ENCODE peak calls at places on chromosomes 4 and X, in seven cellular contexts. O is heart right ventricle, P is IMR-90, Z is uterus, B is brain microvascular endothelial cell, S is upper lobe of left lung, U is heart left ventricle. K is an unnamed sample.

GRCh38 chr4:110916505-110916904 is 293.6 kb upstream of the PITX2 start:
- DNase-seq in Z (no peak), O (no peak), U (no peak), P (no peak), B (no peak), S (no peak), K (no peak)

GRCh38 chr4:27595956-27596355 is 735.3 kb downstream of the STIM2 start:
- DNase-seq in S (peak), U (no peak), P (no peak), B (no peak), O (no peak), Z (no peak), K (no peak)

GRCh38 chrX:120671963-120672362 is 42.1 kb upstream of the C1GALT1C1 start:
- DNase-seq in S (no peak), Z (no peak), P (no peak), B (peak), O (no peak), U (no peak), K (no peak)

GRCh38 chr4:25161599-25161960 is 1.3 kb upstream of the SEPSECS start:
- DNase-seq in O (no peak), S (no peak), Z (no peak), U (no peak), B (no peak), P (no peak), K (no peak)

GRCh38 chrX:72126539-72127140 is 5.1 kb downstream of the RTL5 start:
- DNase-seq in S (no peak), B (peak), O (peak), P (peak), Z (peak), U (peak), K (peak)

GRCh38 chr4:66571145-66571544 is 900.9 kb upstream of the EPHA5 start:
- DNase-seq in U (no peak), O (no peak), P (no peak), B (no peak), S (no peak), Z (no peak), K (no peak)

GRCh38 chr4:164134388-164134787 is 619.5 kb upstream of the SMIM31 start:
- DNase-seq in B (no peak), O (no peak), P (no peak), U (no peak), S (no peak), Z (no peak), K (no peak)

GRCh38 chr4:53956454-53956853 is 108.0 kb downstream of the CHIC2 start:
- DNase-seq in P (no peak), Z (no peak), O (no peak), U (no peak), S (no peak), B (no peak), K (no peak)

GRCh38 chrX:118545510-118545909 is 49.9 kb downstream of the DOCK11 start:
- DNase-seq in O (no peak), B (peak), P (peak), U (no peak), Z (no peak), S (no peak), K (no peak)

GRCh38 chr4:114263233-114263632 is 283.8 kb upstream of the ARSJ start:
- DNase-seq in U (no peak), O (no peak), Z (no peak), S (no peak), B (peak), P (peak), K (no peak)

GRCh38 chr4:166091914-166092510 is 219.0 kb downstream of the TLL1 start:
- DNase-seq in Z (no peak), P (peak), S (no peak), U (no peak), B (peak), O (no peak), K (no peak)

GRCh38 chr4:165461176-165461835 is 82.5 kb downstream of the CPE start:
- DNase-seq in O (no peak), S (no peak), B (peak), U (no peak), P (peak), Z (peak), K (no peak)

GRCh38 chrX:69538321-69538876 is 34.3 kb downstream of the NALF2 start:
- DNase-seq in U (peak), Z (peak), O (peak), B (peak), P (peak), S (peak), K (peak)

GRCh38 chr4:183503497-183504063 is 1.3 kb upstream of the ING2 start:
- DNase-seq in O (no peak), B (no peak), Z (no peak), S (no peak), P (no peak), U (no peak), K (no peak)

GRCh38 chrX:20265726-20266681 is 705 bp downstream of the RPS6KA3 start:
- DNase-seq in O (peak), S (peak), B (no peak), U (peak), Z (peak), P (peak), K (no peak)

GRCh38 chrX:64439551-64439950 is 44.3 kb upstream of the MTMR8 start:
- DNase-seq in O (no peak), Z (no peak), S (no peak), U (no peak), B (no peak), P (no peak), K (no peak)

GRCh38 chrX:111005151-111005550 is 90.8 kb upstream of the PAK3 start:
- DNase-seq in S (no peak), B (no peak), O (no peak), Z (no peak), P (no peak), U (no peak), K (no peak)

GRCh38 chr4:158710814-158711213 is 12.4 kb downstream of the PPID start:
- DNase-seq in P (peak), O (no peak), S (no peak), Z (no peak), B (no peak), U (no peak), K (no peak)

GRCh38 chrX:45801554-45801953 is 600.9 kb upstream of the DIPK2B start:
- DNase-seq in B (peak), U (no peak), P (peak), Z (no peak), S (no peak), O (no peak), K (no peak)

GRCh38 chr4:40621592-40622512 is 7.8 kb downstream of the RBM47 start:
- DNase-seq in B (peak), S (no peak), P (peak), O (peak), U (no peak), Z (peak), K (no peak)

GRCh38 chr4:185638093-185638492 is 102.8 kb upstream of the PDLIM3 start:
- DNase-seq in U (no peak), O (no peak), B (no peak), S (no peak), Z (no peak), P (no peak), K (no peak)

GRCh38 chrX:71301195-71301924 is at the start of gene ITGB1BP2:
- DNase-seq in U (no peak), O (no peak), B (no peak), Z (peak), P (peak), S (no peak), K (no peak)

GRCh38 chr4:161376275-161376674 is 787.5 kb downstream of the FSTL5 start:
- DNase-seq in S (no peak), U (no peak), B (no peak), O (no peak), Z (no peak), P (no peak), K (no peak)

GRCh38 chr4:100062921-100063320 is 112.8 kb upstream of the H2AZ1 start:
- DNase-seq in U (no peak), P (peak), O (no peak), B (peak), Z (no peak), S (no peak), K (no peak)

GRCh38 chr4:78659264-78659663 is 107.7 kb downstream of the ANXA3 start:
- DNase-seq in P (no peak), Z (no peak), B (no peak), O (no peak), S (no peak), U (no peak), K (no peak)

DNA sequence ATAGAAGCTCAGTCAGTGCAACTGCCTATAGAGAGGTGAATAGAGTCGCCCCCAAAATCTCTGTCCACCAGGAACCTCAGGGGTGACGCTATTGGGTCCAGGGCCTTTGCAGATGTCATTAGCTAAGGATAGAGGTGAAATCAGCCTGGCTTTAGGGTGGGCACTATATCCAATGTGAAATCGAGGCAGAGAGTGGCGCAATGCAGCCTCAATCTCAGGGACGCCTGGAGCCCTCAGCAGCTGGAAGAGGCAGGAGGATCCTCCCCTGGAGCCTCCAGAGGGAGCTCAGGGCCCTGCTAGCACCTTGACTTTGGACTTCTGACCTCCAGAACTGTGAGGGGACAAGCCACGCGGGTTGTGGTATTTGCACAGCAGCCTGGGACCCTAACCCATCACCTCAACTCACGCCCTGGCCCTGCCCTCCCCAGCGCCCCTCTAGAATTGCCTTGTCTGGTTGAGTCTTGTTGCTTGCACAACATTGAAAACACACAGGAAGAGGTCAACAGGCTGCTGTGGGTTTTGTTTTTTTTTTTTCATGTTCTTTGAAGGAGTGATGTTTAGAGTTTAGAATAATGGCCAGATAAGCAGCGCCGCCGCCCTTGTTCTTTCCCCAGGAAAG is 89.4 kb upstream of the PSAPL1 start:
- DNase-seq in U (no peak), S (no peak), O (no peak), Z (no peak), B (no peak), P (no peak), K (no peak)
- H3K27ac ChIP-seq in U (no peak), S (no peak), O (no peak), Z (no peak), B (no peak), P (no peak), K (no peak)

GRCh38 chr4:121304843-121305348 is 75.9 kb downstream of the QRFPR start:
- DNase-seq in S (no peak), P (no peak), Z (no peak), O (no peak), B (no peak), U (no peak), K (no peak)

GRCh38 chr4:121308828-121309227 is 72.0 kb downstream of the QRFPR start:
- DNase-seq in Z (no peak), O (no peak), P (no peak), B (no peak), U (no peak), S (no peak), K (no peak)

GRCh38 chr4:121308328-121308663 is 72.5 kb downstream of the QRFPR start:
- DNase-seq in P (no peak), B (no peak), Z (no peak), U (no peak), S (no peak), O (no peak), K (no peak)

GRCh38 chr4:121306932-121307331 is 73.9 kb downstream of the QRFPR start:
- DNase-seq in O (no peak), U (no peak), Z (no peak), S (no peak), P (no peak), B (no peak), K (no peak)

DNA sequence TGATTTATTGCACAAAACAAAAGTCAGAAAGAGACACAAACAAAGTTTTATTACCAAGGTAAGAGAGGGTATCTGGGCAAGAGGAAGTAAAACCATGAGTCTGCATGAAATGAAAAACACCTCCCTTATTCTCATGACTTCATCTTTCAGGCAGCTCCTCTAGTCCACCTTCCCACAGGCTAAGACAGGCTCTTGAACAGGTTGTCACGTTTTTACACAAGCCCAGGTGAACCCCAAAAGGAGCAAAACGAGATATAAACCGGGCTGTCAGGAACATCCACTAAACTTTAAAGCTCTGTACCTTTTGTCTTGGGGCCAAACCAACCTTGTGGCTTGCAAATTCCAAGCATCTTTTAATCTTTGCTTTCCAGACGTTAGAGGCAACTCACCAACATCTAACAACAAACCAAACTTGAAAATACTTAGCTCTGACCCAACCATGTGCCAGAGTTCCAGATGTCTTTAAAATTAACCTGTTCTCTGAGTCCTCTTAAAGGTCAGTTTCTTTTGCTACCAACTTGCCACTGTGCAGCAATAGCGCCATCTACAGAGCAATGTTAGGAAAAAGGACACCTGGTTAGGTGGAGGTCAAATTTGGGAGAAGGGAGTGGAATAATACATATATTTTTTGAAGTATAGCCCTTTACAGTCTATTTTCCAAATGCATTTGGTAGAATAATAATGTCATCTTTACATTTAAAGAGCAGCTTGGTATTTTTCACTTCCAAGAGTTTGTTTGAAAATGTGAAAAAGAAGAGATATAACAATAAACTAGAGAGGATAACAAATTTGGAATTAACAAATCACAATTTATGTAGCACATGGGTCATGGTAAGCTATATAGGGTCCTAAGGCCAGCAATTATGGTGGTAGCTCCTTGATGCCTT is 73.1 kb downstream of the QRFPR start:
- DNase-seq in P (peak), S (no peak), O (no peak), Z (no peak), U (no peak), B (peak), K (no peak)
- H3K27ac ChIP-seq in P (no peak), S (no peak), O (no peak), Z (no peak), U (no peak), B (no peak), K (no peak)

DNA sequence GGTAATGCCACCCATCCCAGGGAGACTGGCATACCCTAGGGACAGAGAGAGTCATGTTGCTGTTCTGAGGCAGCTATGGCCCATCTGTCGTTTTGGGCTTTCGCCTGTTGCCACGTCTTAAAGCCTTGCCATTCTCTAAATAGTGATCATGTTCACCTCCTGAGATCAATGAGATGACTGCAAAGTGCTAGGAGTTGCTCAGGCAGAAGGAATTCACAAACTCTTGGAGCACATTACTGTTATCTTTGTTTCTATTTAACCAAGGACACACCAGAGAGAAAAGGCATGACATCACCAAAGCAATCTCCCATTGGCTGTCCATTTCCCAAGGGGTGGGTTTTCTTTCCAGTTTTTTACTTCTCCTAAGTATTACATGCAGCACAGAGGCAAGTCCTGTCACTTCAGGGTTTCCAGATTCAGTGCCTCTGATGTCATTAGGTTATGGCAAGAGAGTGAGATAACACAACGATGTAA is 37.1 kb upstream of the SETD7 start:
- DNase-seq in P (peak), S (no peak), O (no peak), Z (no peak), B (peak), U (no peak), K (no peak)
- H3K27ac ChIP-seq in P (peak), S (no peak), O (no peak), Z (no peak), B (peak), U (no peak), K (no peak)

GRCh38 chr4:168777277-168777965 is 232.6 kb downstream of the CBR4 start:
- DNase-seq in S (no peak), P (no peak), Z (no peak), U (no peak), B (no peak), O (no peak), K (no peak)

GRCh38 chr4:168782439-168782838 is 227.6 kb downstream of the CBR4 start:
- DNase-seq in O (no peak), Z (no peak), U (no peak), S (no peak), P (no peak), B (no peak), K (no peak)

GRCh38 chr4:168784786-168785461 is 225.1 kb downstream of the CBR4 start:
- DNase-seq in Z (no peak), B (no peak), P (no peak), S (no peak), O (no peak), U (no peak), K (no peak)

GRCh38 chr4:168781341-168781740 is 228.7 kb downstream of the CBR4 start:
- DNase-seq in S (no peak), P (no peak), B (no peak), O (no peak), Z (no peak), U (peak), K (no peak)

GRCh38 chr4:168781884-168782283 is 228.2 kb downstream of the CBR4 start:
- DNase-seq in B (no peak), O (no peak), P (no peak), S (no peak), Z (no peak), U (no peak), K (no peak)
- H3K27ac ChIP-seq in B (no peak), O (no peak), P (no peak), S (no peak), Z (no peak), U (no peak), K (no peak)

DNA sequence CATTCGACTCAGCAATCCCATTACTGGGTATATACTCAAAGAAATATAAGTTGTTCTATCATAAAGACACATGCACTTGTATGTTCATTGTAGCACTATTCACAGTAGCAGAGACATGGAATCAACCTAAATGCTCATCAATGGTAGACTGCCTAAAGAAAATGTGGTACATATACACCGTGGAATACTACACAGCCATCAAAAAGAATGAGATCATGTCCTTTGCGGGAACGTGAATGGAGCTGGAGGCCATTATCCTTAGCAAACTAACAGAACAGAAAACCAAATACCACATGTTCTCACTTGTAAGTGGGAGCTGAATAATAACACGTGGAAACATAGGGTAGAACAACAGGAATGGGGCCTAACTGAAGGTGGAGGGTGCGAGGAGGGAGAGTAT is 44.9 kb downstream of the TMEM131L start:
- DNase-seq in U (no peak), P (no peak), B (no peak), Z (no peak), O (no peak), S (no peak), K (no peak)
- H3K27ac ChIP-seq in U (no peak), P (no peak), B (no peak), Z (no peak), O (no peak), S (no peak), K (no peak)

GRCh38 chr4:791866-792630 is 33.9 kb downstream of the CPLX1 start:
- DNase-seq in P (no peak), O (no peak), U (no peak), S (peak), B (no peak), Z (peak), K (no peak)
- H3K27ac ChIP-seq in P (no peak), O (no peak), U (no peak), S (no peak), B (no peak), Z (peak), K (peak)

GRCh38 chr4:4216668-4217067 is 10.1 kb downstream of the OTOP1 start:
- DNase-seq in S (no peak), Z (no peak), U (no peak), O (no peak), P (peak), B (peak), K (no peak)
- H3K27ac ChIP-seq in S (no peak), Z (no peak), U (no peak), O (no peak), P (no peak), B (no peak), K (no peak)

GRCh38 chrX:38045697-38046096 is 39.3 kb downstream of the SYTL5 start:
- DNase-seq in U (no peak), O (no peak), Z (peak), P (no peak), B (peak), S (no peak), K (no peak)

GRCh38 chrX:38055170-38055847 is 49.0 kb downstream of the SYTL5 start:
- DNase-seq in U (no peak), B (peak), S (no peak), P (peak), O (no peak), Z (no peak), K (no peak)

GRCh38 chrX:38052096-38052495 is 45.7 kb downstream of the SYTL5 start:
- DNase-seq in S (no peak), B (peak), Z (no peak), U (no peak), O (no peak), P (peak), K (no peak)

GRCh38 chrX:38048886-38049285 is 42.5 kb downstream of the SYTL5 start:
- DNase-seq in P (no peak), U (no peak), O (no peak), B (no peak), S (no peak), Z (no peak), K (no peak)

DNA sequence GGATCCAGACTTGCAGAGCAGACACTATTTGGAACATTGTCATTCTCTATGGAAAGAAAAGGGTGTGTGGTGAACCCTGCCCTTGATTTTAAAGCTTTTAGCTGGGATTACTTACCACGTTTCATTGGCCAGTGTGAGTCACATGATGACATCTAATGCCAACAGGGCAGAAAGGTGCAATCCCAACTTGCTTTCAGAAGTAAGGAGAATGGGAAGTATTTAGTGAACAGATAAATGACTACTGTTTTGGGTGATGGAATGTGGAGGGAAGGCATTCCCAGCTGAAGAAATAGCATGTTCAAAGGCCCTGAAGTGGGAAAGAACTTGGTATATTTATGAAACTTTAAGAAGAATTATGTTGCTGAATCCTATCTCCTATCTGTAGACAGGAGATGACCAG is 44.5 kb downstream of the SYTL5 start:
- DNase-seq in B (no peak), S (no peak), Z (no peak), U (no peak), P (no peak), O (no peak), K (no peak)
- H3K27ac ChIP-seq in B (no peak), S (no peak), Z (no peak), U (no peak), P (no peak), O (no peak), K (no peak)

GRCh38 chr4:64000241-64000640 is 409.0 kb downstream of the TECRL start:
- DNase-seq in B (no peak), P (no peak), O (no peak), S (no peak), U (no peak), Z (no peak), K (no peak)

GRCh38 chr4:64001229-64001898 is 407.9 kb downstream of the TECRL start:
- DNase-seq in O (no peak), P (no peak), U (no peak), S (no peak), Z (no peak), B (no peak), K (no peak)
- H3K27ac ChIP-seq in O (no peak), P (no peak), U (no peak), S (no peak), Z (no peak), B (no peak), K (no peak)

GRCh38 chrX:39600222-39600621 is 497.5 kb downstream of the BCOR start:
- DNase-seq in U (no peak), O (no peak), S (no peak), P (no peak), B (no peak), Z (no peak), K (no peak)
- H3K27ac ChIP-seq in U (no peak), O (no peak), S (no peak), P (no peak), B (no peak), Z (no peak), K (no peak)